ENCODE peak calls at places on chromosome 17, in four cellular contexts. P is thoracic aorta; V is CD8-positive, alpha-beta memory T cell; L is right cardiac atrium. M is an unnamed sample.

GRCh38 chr17:54435966-54436365 is 464.7 kb upstream of the TOM1L1 start:
- DNase-seq in P (no peak), V (no peak), L (peak; percentile 23), M (no peak)

GRCh38 chr17:62767997-62768396 is 40.1 kb downstream of the MARCHF10 start:
- DNase-seq in P (no peak), V (no peak), L (no peak), M (no peak)

GRCh38 chr17:83189673-83190385 is 110.4 kb downstream of the METRNL start:
- DNase-seq in P (no peak), V (peak; percentile 35), L (peak; percentile 63), M (no peak)

GRCh38 chr17:44909681-44910144 is 5.6 kb downstream of the GFAP start:
- DNase-seq in P (no peak), V (no peak), L (no peak), M (no peak)

GRCh38 chr17:47603830-47604229 is 45.9 kb upstream of the KPNB1 start:
- DNase-seq in P (no peak), V (no peak), L (no peak), M (no peak)

GRCh38 chr17:15380447-15380846 is 39.0 kb upstream of the TEKT3 start:
- DNase-seq in P (no peak), V (no peak), L (no peak), M (no peak)

GRCh38 chr17:53629188-53629587 is 193.5 kb upstream of the KIF2B start:
- DNase-seq in P (no peak), V (no peak), L (no peak), M (no peak)

GRCh38 chr17:1002412-1002753 is 5.5 kb downstream of the TIMM22 start:
- DNase-seq in P (no peak), V (no peak), L (no peak), M (no peak)

GRCh38 chr17:74820037-74820436 is 39.6 kb downstream of the GRIN2C start:
- DNase-seq in P (no peak), V (no peak), L (no peak), M (no peak)

GRCh38 chr17:63425478-63425877 is 20.6 kb downstream of the CYB561 start:
- DNase-seq in P (peak; percentile 40), V (peak; percentile 78), L (peak; percentile 84), M (peak; percentile 68)

GRCh38 chr17:1997146-1997586 is 28.0 kb downstream of the RTN4RL1 start:
- DNase-seq in P (no peak), V (no peak), L (no peak), M (no peak)

GRCh38 chr17:77297693-77298666 is 157.2 kb downstream of the SEC14L1 start:
- DNase-seq in P (no peak), V (no peak), L (no peak), M (no peak)

GRCh38 chr17:1473841-1474240 is 17.8 kb upstream of the CRK start:
- DNase-seq in P (no peak), V (no peak), L (no peak), M (no peak)

GRCh38 chr17:31564291-31564690 is 172.8 kb downstream of the RAB11FIP4 start:
- DNase-seq in P (no peak), V (no peak), L (no peak), M (no peak)

GRCh38 chr17:31560836-31561235 is 169.4 kb downstream of the RAB11FIP4 start:
- DNase-seq in P (no peak), V (no peak), L (no peak), M (no peak)

GRCh38 chr17:31564883-31565297 is 173.4 kb downstream of the RAB11FIP4 start:
- DNase-seq in P (no peak), V (no peak), L (no peak), M (no peak)

GRCh38 chr17:31561469-31562412 is 170.3 kb downstream of the RAB11FIP4 start:
- DNase-seq in P (no peak), V (no peak), L (no peak), M (no peak)

DNA sequence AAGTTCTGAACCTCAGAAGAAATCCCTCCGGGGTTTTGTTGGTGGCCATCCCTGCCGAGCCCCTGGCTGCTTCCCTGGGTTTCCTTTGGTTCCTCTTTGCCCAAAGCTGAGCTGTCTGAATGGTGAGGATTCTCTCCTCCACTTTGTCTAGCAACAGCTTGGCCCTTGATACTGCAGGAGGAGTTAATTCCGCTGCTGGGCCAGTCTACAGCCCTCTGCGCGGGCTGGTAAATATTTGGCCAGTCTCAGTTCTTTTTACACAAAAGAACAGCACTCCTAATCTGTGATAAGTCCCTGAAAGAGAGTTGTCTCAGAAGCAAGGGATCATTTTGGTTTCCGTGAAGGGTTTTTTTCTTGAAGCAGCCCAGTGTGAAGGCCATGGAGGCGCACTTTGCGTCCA is 171.0 kb downstream of the RAB11FIP4 start:
- DNase-seq in P (no peak), V (no peak), L (no peak), M (no peak)
- H3K27ac ChIP-seq in P (peak overlapping the region; percentile 93), V (no peak overlapping the region), L (no peak overlapping the region), M (no peak overlapping the region)

GRCh38 chr17:56592487-56593072 is 919 bp upstream of the NOG start:
- DNase-seq in P (no peak), V (peak; percentile 58), L (peak; percentile 87), M (peak; percentile 56)

GRCh38 chr17:56594528-56595418 is 1.3 kb downstream of the NOG start:
- DNase-seq in P (no peak), V (no peak), L (peak; percentile 44), M (peak; percentile 16)

GRCh38 chr17:56593741-56594527 is 435 bp downstream of the NOG start:
- DNase-seq in P (no peak), V (no peak), L (peak; percentile 84), M (peak; percentile 24)

GRCh38 chr17:56595831-56596740 is 2.6 kb downstream of the NOG start:
- DNase-seq in P (no peak), V (no peak), L (peak; percentile 57), M (no peak)

GRCh38 chr17:56593073-56593740 is at the start of gene NOG:
- DNase-seq in P (no peak), V (no peak), L (peak; percentile 79), M (peak; percentile 44)
- H3K27ac ChIP-seq in P (peak within 1 kb of the TSS; percentile 50), V (no peak within 1 kb of the TSS), L (no peak within 1 kb of the TSS), M (no peak within 1 kb of the TSS)

GRCh38 chr17:72503556-72503955 is 382.7 kb downstream of the SOX9 start:
- DNase-seq in P (no peak), V (no peak), L (no peak), M (no peak)

GRCh38 chr17:72504783-72505182 is 384.0 kb downstream of the SOX9 start:
- DNase-seq in P (no peak), V (no peak), L (no peak), M (no peak)

GRCh38 chr17:72501404-72502110 is 380.7 kb downstream of the SOX9 start:
- DNase-seq in P (no peak), V (no peak), L (no peak), M (no peak)

GRCh38 chr17:72502111-72502939 is 381.5 kb downstream of the SOX9 start:
- DNase-seq in P (no peak), V (no peak), L (no peak), M (no peak)

GRCh38 chr17:72502940-72503341 is 382.1 kb downstream of the SOX9 start:
- DNase-seq in P (no peak), V (no peak), L (no peak), M (no peak)
- H3K27ac ChIP-seq in P (no peak overlapping the region), V (no peak overlapping the region), L (no peak overlapping the region), M (no peak overlapping the region)

GRCh38 chr17:36673637-36674277 is 72.4 kb downstream of the MRM1 start:
- DNase-seq in P (no peak), V (no peak), L (no peak), M (no peak)
- H3K27ac ChIP-seq in P (no peak overlapping the region), V (no peak overlapping the region), L (no peak overlapping the region), M (peak overlapping the region; percentile 34)

GRCh38 chr17:7626307-7626706 is 1.3 kb downstream of the SAT2 start:
- DNase-seq in P (no peak), V (no peak), L (no peak), M (no peak)

GRCh38 chr17:7626956-7627249 is 718 bp downstream of the SAT2 start:
- DNase-seq in P (no peak), V (no peak), L (no peak), M (no peak)

GRCh38 chr17:7623661-7624060 is 4.0 kb downstream of the SAT2 start:
- DNase-seq in P (no peak), V (no peak), L (no peak), M (no peak)

GRCh38 chr17:7629939-7630571 is at the start of gene SHBG:
- DNase-seq in P (no peak), V (no peak), L (no peak), M (no peak)

DNA sequence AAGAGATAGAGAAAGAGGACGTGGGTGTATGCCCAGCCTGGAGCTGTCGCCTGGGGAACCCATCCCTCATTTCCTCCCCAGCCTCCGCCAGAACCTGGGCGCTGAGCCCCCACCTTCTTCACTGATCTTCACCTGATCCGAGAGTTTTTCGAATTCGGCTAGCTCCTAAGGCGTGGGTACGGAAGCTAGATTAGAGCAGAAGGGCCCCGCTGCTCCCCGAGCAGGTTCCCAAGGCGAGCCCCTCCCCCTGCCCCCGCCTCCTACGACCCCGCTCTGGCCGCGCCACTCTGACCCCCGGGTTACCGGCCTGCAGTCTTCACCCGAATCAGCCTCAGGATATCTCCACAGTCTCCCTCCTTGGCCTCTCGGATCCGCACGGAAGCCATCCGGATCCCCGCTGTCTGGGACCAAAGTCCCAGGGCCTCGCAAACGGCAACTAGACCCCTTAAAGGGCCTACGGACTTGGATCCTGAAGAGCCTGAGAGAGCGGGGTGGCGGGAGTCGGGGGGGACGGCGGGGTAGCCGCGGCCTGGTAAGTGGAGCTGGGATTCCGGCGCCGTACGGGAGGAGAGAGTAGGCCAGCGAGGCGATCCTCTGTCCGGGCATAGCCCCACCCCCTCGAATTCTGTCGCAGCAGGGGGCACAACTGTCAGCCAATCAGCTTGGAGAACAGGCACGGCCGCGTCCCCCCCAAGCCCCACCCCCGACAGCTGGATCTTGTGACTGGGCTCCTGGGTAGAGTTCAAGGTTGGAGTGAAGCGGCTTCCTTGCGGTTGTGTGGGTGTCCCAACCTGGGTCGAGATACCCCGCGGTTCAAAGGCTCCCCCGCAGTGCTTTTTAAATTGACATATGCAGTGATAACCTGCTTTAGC is at the start of gene SAT2:
- DNase-seq in P (peak; percentile 80), V (peak; percentile 93), L (peak; percentile 97), M (peak; percentile 75)
- H3K27ac ChIP-seq in P (peak within 1 kb of the TSS; percentile 79), V (peak within 1 kb of the TSS; percentile 69), L (peak within 1 kb of the TSS; percentile 95), M (peak within 1 kb of the TSS; percentile 82)

GRCh38 chr17:81160306-81160705 is 5.0 kb upstream of the PVALEF start:
- DNase-seq in P (no peak), V (no peak), L (peak; percentile 84), M (no peak)

GRCh38 chr17:81158688-81159590 is 6.4 kb upstream of the PVALEF start:
- DNase-seq in P (no peak), V (no peak), L (peak; percentile 66), M (no peak)

GRCh38 chr17:81157848-81158687 is 7.2 kb upstream of the PVALEF start:
- DNase-seq in P (no peak), V (no peak), L (peak; percentile 44), M (no peak)

GRCh38 chr17:81160747-81161453 is 4.4 kb upstream of the PVALEF start:
- DNase-seq in P (no peak), V (no peak), L (peak; percentile 47), M (no peak)

GRCh38 chr17:81159611-81160265 is 5.6 kb upstream of the PVALEF start:
- DNase-seq in P (no peak), V (no peak), L (peak; percentile 49), M (no peak)
- H3K27ac ChIP-seq in P (no peak overlapping the region), V (no peak overlapping the region), L (no peak overlapping the region), M (no peak overlapping the region)

DNA sequence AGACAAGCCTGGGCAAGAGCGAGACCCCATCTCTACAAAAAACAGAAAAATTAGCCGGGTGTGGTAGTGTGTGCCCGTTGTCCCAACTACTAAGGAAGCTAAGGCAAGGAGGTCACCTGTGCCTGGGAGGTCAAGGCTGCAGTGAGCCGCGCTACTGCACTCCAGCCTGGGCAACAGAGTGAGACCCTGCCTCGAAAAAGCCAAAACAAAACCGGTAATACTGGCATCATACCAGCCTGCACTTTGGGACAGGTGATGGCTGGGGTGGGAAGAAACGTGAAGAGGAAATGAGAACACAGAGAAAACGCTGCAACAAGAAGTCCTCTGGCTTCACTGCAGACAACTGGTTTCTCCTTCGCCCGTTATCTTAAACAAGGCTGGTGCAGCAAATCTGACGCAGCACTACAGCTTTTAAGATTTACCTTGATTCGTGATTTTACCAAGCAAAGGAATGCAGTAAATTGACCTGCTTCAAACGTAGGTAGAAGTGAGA is 725 bp upstream of the CASC3 start:
- DNase-seq in P (no peak), V (no peak), L (no peak), M (no peak)
- H3K27ac ChIP-seq in P (peak overlapping the region; percentile 96), V (peak overlapping the region; percentile 95), L (peak overlapping the region; percentile 99), M (peak overlapping the region; percentile 97)

M was measured in CD4-positive, alpha-beta memory T cell.